ENCODE peak calls at places on chromosomes 3 and 15, in eight cellular contexts. I is astrocyte of the spinal cord; Y is GM12865; M is IMR-90; J is stimulated activated CD4-positive, alpha-beta T cell treated with anti-CD3 and anti-CD28 coated beads, Interleukin-4, amount 100 ng/mL, for 1 hour; W is epithelial cell of esophagus; L is cerebellar cortex; H is erythroblast. D is an unnamed sample.

GRCh38 chr15:64651573-64652260 is 123.7 kb downstream of the RBPMS2 start:
- DNase-seq in Y (peak; percentile 87), H (no peak), I (no peak), W (peak; percentile 42), J (peak; percentile 32), M (peak; percentile 33), L (no peak), D (no peak)

GRCh38 chr3:46998121-46998851 is 18.8 kb downstream of the NBEAL2 start:
- DNase-seq in W (peak; percentile 83), Y (peak; percentile 83), M (peak; percentile 18), I (peak; percentile 47), J (peak; percentile 79), H (peak; percentile 70), L (peak; percentile 45), D (peak; percentile 48)

GRCh38 chr3:111998661-111999641 is at the start of gene TAGLN3:
- DNase-seq in L (peak; percentile 83), J (no peak), M (no peak), I (peak; percentile 38), W (peak; percentile 64), H (no peak), Y (peak; percentile 10), D (no peak)

GRCh38 chr15:72456684-72457083 is 17.4 kb upstream of the ARIH1 start:
- DNase-seq in I (no peak), W (no peak), L (no peak), M (no peak), J (no peak), H (no peak), Y (no peak), D (no peak)

GRCh38 chr3:71372911-71373637 is 210.5 kb downstream of the FOXP1 start:
- DNase-seq in L (no peak), M (no peak), Y (no peak), J (no peak), H (no peak), W (no peak), I (no peak), D (no peak)

GRCh38 chr3:196563721-196564225 is 4.6 kb downstream of the WDR53 start:
- DNase-seq in H (no peak), J (peak; percentile 13), L (no peak), I (peak; percentile 40), M (peak; percentile 34), W (peak; percentile 84), Y (no peak), D (no peak)

GRCh38 chr15:40782609-40783227 is 12.9 kb downstream of the C15orf62 start:
- DNase-seq in M (no peak), I (no peak), H (peak; percentile 76), Y (peak; percentile 86), J (peak; percentile 83), L (peak; percentile 69), W (peak; percentile 88), D (no peak)

GRCh38 chr3:4821975-4822374 is 157.3 kb upstream of the BHLHE40 start:
- DNase-seq in M (no peak), J (peak; percentile 62), L (no peak), I (no peak), Y (no peak), H (no peak), W (no peak), D (no peak)

GRCh38 chr15:68603951-68604350 is 25.2 kb downstream of the CORO2B start:
- DNase-seq in H (peak; percentile 52), L (no peak), M (no peak), W (no peak), I (no peak), J (no peak), Y (no peak), D (no peak)

GRCh38 chr3:184604956-184605290 is 43.3 kb downstream of the EPHB3 start:
- DNase-seq in M (no peak), Y (no peak), J (no peak), H (no peak), W (no peak), L (no peak), I (no peak), D (no peak)

GRCh38 chr15:84033793-84034553 is 201.6 kb upstream of the GOLGA6L4 start:
- DNase-seq in Y (no peak), L (no peak), M (peak; percentile 2), I (no peak), H (no peak), W (peak; percentile 5), J (no peak), D (no peak)

GRCh38 chr15:60905587-60905986 is 323.5 kb downstream of the RORA start:
- DNase-seq in Y (peak; percentile 33), J (peak; percentile 22), H (no peak), W (peak; percentile 3), I (no peak), L (no peak), M (no peak), D (no peak)

GRCh38 chr15:43229977-43230376 is 9.2 kb upstream of the EPB42 start:
- DNase-seq in L (peak; percentile 9), I (no peak), W (no peak), M (no peak), Y (no peak), J (no peak), H (no peak), D (no peak)

GRCh38 chr15:66847565-66847991 is 145.5 kb downstream of the SMAD6 start:
- DNase-seq in Y (no peak), J (no peak), L (no peak), I (no peak), H (no peak), M (no peak), W (no peak), D (no peak)

GRCh38 chr15:97989330-97989729 is 28.8 kb downstream of the ARRDC4 start:
- DNase-seq in H (no peak), W (no peak), M (no peak), J (no peak), L (no peak), I (no peak), Y (no peak), D (no peak)

GRCh38 chr3:98612587-98612986 is 19.2 kb upstream of the CPOX start:
- DNase-seq in L (no peak), J (peak; percentile 3), M (no peak), I (no peak), W (peak; percentile 70), H (peak; percentile 19), Y (peak; percentile 90), D (no peak)

GRCh38 chr3:178480274-178480673 is 56.0 kb upstream of the KCNMB2 start:
- DNase-seq in Y (peak; percentile 2), M (no peak), W (no peak), H (no peak), J (no peak), L (no peak), I (no peak), D (no peak)

GRCh38 chr15:61556037-61556648 is 327.0 kb upstream of the RORA start:
- DNase-seq in M (peak; percentile 3), L (no peak), H (no peak), Y (no peak), W (peak; percentile 1), J (no peak), I (peak; percentile 86), D (no peak)

GRCh38 chr3:141006344-141006743 is 44.8 kb upstream of the SPSB4 start:
- DNase-seq in J (no peak), H (no peak), Y (no peak), I (no peak), L (no peak), W (no peak), M (no peak), D (no peak)